ENCODE peak calls at places on chromosomes 6 and 20, in five cellular contexts. M, R, U, G and T are unnamed samples. For H3K4me1, the result is how much of the 10 kb centered on the place peaks cover.

GRCh38 chr6:4957521-4958231 is 46.2 kb downstream of the RPP40 start:
- DNase-seq in M (no peak), G (no peak), R (no peak), U (peak), T (no peak)

GRCh38 chr6:121319112-121319553 is 15.1 kb downstream of the TBC1D32 start:
- DNase-seq in M (no peak), U (peak), G (peak), R (no peak), T (no peak)

GRCh38 chr20:59405819-59406218 is 105.4 kb downstream of the EDN3 start:
- DNase-seq in G (no peak), U (no peak), M (no peak), R (no peak), T (no peak)

GRCh38 chr6:106462923-106463557 is 102.5 kb downstream of the CRYBG1 start:
- DNase-seq in R (no peak), M (no peak), G (no peak), U (no peak), T (no peak)

GRCh38 chr6:94673251-94673650 is 904.1 kb upstream of the MANEA start:
- DNase-seq in R (no peak), M (no peak), U (no peak), G (no peak), T (no peak)

GRCh38 chr20:3576363-3576762 is 86.8 kb downstream of the GFRA4 start:
- DNase-seq in U (no peak), R (no peak), M (no peak), G (no peak), T (no peak)

GRCh38 chr20:15060265-15061060 is 723.1 kb upstream of the FLRT3 start:
- DNase-seq in G (no peak), M (no peak), R (no peak), U (no peak), T (no peak)

GRCh38 chr6:69366831-69367230 is 430.0 kb downstream of the LMBRD1 start:
- DNase-seq in U (no peak), G (no peak), R (no peak), M (no peak), T (no peak)

GRCh38 chr20:63533388-63533787 is 3.8 kb downstream of the PTK6 start:
- DNase-seq in R (no peak), G (no peak), U (no peak), M (no peak), T (no peak)

GRCh38 chr6:69894578-69895347 is 28.4 kb downstream of the COL19A1 start:
- DNase-seq in G (no peak), U (no peak), M (no peak), R (peak), T (no peak)

GRCh38 chr20:61629361-61630239 is 377.5 kb downstream of the CDH4 start:
- DNase-seq in M (no peak), U (no peak), R (no peak), G (no peak), T (no peak)

GRCh38 chr20:52060794-52061714 is 130.5 kb downstream of the ZFP64 start:
- DNase-seq in R (no peak), G (peak), M (peak), U (peak), T (peak)

GRCh38 chr6:1865585-1865984 is 255.9 kb downstream of the FOXC1 start:
- DNase-seq in R (no peak), G (no peak), U (no peak), M (no peak), T (no peak)

GRCh38 chr6:5706094-5707033 is 300.4 kb downstream of the NRN1 start:
- DNase-seq in M (no peak), U (no peak), G (no peak), R (no peak), T (no peak)

GRCh38 chr20:50304883-50305635 is 114.4 kb downstream of the CEBPB start:
- DNase-seq in U (no peak), G (no peak), R (no peak), M (no peak), T (no peak)

DNA sequence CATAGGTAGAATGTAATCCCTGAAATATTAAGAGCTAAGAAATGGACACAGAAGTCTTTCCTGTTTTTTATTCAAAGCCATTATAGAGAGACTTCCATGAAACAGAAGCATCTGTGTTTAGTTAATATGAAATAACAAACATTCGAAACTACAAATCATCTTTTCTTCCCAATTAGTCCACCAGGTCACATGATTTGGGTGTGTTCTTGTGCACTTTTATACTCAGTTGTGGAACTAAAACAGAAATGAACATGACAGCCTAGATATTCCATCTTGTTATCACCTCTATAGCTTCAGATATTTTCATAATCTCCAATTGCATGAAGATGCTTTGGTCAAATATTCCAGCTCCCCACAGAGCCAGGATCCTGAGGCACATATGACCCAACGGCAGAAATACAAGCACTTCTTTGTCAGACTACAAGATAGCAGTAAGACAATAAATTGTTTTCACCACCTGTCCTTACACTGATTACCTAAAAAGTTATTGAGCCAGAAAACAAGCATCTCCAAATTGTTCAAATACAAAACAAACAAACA is 116.8 kb upstream of the BEND6 start:
- DNase-seq in G (no peak), U (no peak), M (no peak), R (no peak), T (no peak)
- H3K4me1 ChIP-seq in G (under half), U (half or more), M (under half), R (under half), T (under half)

DNA sequence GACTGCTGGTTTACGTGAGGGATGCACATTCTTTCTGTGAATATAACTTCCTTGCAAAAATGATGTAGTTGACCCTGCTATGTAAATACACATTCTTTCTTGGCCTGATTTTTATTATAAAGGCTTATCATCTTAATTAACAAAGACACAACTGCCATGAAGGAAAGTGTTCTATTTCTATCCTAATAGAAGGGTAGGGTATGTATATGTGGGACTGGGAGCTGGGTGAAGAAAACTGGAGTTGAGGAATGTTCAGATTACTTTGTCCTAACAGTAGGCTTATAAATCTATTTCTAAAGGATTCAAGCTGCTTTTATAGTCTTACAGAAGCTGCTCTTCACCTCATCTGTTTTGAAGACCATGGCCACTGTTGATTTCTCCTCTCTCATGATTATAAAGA is 76.5 kb upstream of the RGS17 start:
- DNase-seq in U (no peak), M (no peak), G (no peak), R (no peak), T (no peak)
- TF ChIP-seq REST in U (no peak), M (no peak), G (no peak), R (no peak), T (no peak)

DNA sequence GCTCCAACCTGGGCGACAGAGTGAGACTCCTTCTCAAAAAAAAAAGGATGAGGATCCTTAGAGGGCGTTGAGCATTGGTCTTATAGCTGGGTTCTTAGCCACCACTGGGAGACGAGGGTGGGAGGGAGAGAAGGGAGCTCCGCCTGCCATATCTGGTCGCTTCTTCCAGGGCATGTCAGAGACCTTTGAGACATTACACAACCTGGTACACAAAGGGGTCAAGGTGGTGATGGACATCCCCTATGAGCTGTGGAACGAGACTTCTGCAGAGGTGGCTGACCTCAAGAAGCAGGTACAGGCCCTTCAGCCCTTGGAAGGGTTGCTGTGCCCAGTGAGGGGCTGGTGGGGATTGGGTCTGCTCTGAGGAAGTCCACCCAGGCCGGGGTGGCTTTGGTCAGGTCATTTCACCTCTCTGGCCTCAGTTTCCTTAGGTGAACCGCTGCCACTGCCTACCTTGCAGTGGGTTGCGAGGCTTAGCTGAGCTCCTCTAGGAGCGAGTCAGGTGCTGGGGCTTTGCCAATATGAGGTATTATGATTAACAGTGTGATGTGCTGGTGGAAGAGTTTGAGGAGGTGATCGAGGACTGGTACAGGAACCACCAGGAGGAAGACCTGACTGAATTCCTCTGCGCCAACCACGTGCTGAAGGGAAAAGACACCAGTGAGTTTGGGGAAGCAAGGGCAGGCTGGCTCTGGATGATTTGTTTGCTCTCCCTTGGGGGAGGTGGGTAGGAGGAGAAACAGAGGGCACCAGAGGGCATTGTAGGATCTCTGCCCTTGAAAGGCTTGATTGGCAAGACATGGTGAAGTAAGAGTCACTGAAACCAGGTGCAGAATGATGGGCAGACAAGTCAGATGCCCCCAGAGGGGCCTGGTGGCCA is 8.5 kb downstream of the CNPY3 start:
- DNase-seq in R (no peak), M (no peak), G (no peak), U (no peak), T (no peak)
- H3K4me1 ChIP-seq in R (under half), M (under half), G (under half), U (under half), T (under half)

GRCh38 chr6:33724281-33725023 is 13.0 kb upstream of the UQCC2 start:
- DNase-seq in U (no peak), R (no peak), G (no peak), M (no peak), T (no peak)
- TF ChIP-seq REST in U (no peak), R (no peak), G (no peak), M (no peak), T (no peak)

DNA sequence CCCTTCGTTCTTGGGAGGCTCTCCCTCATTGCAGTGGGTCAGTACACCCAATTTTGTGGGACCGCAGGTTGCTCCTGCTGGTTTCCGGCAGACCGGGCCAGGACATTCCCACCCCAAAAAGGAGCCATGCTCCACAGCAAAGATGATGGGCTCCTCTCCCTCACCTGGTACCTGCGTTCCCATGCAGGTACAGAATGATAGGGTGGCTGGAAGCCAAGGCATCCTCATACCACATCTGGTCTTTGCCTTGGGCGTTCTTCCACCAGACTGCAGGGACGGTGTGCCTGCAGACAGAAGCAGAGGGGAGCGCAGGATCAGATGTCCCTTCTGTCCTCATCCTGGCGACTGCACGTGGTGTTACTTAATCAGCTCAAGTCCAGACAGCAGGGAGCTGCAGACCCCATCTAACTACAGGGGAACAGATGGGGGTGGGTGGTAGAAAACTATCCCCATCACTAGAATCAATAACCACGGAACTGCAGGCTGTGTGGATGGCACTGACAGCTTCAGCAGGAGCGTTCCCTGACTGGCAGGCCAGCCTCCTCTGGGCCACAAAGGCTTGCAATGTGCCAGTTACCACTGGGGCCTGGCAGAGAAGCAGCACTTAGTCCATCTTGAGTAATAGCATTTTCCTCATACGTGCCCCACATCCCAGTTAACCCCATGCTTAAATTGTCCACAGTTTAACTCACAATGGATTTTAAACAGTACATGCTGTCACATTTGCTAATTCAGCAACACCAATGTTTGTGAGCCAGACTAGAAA is 70.4 kb downstream of the ABHD12 start:
- DNase-seq in G (no peak), U (no peak), R (no peak), M (no peak), T (no peak)
- H3K4me1 ChIP-seq in G (under half), U (under half), R (under half), M (under half), T (under half)

GRCh38 chr20:21303061-21303871 is at the start of gene XRN2:
- DNase-seq in G (peak), M (peak), U (peak), R (peak), T (no peak)

GRCh38 chr20:21301940-21302644 is 1.0 kb upstream of the XRN2 start:
- DNase-seq in U (no peak), M (no peak), R (no peak), G (no peak), T (no peak)

GRCh38 chr20:21302645-21303060 is 478 bp upstream of the XRN2 start:
- DNase-seq in R (no peak), U (no peak), G (no peak), M (no peak), T (no peak)

GRCh38 chr20:21308340-21308739 is 5.2 kb downstream of the XRN2 start:
- DNase-seq in U (no peak), R (no peak), M (no peak), G (no peak), T (no peak)

GRCh38 chr20:21303872-21304586 is 898 bp downstream of the XRN2 start:
- DNase-seq in U (no peak), M (no peak), R (no peak), G (no peak), T (no peak)
- TF ChIP-seq REST in U (no peak), M (no peak), R (no peak), G (no peak), T (no peak)

GRCh38 chr6:137967689-137968467 is 100.8 kb downstream of the TNFAIP3 start:
- DNase-seq in G (no peak), U (no peak), M (no peak), R (no peak), T (no peak)

GRCh38 chr6:137970368-137970767 is 103.3 kb downstream of the TNFAIP3 start:
- DNase-seq in R (no peak), M (no peak), G (no peak), U (no peak), T (no peak)

GRCh38 chr6:137969874-137970273 is 102.8 kb downstream of the TNFAIP3 start:
- DNase-seq in U (no peak), G (no peak), R (no peak), M (no peak), T (no peak)

GRCh38 chr6:137968468-137968804 is 101.4 kb downstream of the TNFAIP3 start:
- DNase-seq in M (no peak), U (no peak), R (no peak), G (no peak), T (no peak)

DNA sequence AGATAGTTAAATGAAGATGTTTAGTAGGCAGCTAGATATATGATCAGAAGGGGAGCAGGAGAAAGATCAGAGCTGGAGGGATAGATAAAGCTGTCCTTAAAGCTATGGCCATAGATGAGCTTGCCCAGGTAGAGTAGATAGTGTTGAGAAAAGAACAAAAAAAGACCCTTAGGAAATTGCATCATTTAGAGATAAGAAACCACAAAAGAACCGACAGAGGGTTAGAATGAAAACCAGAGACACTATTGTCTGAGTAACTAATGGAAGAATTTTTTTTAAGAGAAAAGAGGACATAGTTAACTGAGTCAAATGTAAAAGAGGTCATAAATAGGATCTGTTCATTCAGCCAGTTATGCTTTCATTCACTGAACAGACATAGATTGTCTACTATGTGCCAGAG is 101.8 kb downstream of the TNFAIP3 start:
- DNase-seq in M (no peak), R (no peak), U (no peak), G (no peak), T (no peak)
- H3K4me1 ChIP-seq in M (under half), R (under half), U (under half), G (under half), T (under half)